ENCODE peak calls at places on chromosomes 4 and X, in nine cellular contexts. P is A673; L is heart right ventricle; G is cardiac muscle cell; Z is lower lobe of right lung; Q is CD4-positive, CD25-positive, alpha-beta regulatory T cell; U is HepG2; I is gastrocnemius medialis; Y is right cardiac atrium. K is an unnamed sample.

GRCh38 chr4:98094118-98094517 is 49.2 kb downstream of the STPG2 start:
- DNase-seq in Y (no peak), P (no peak), L (no peak), I (no peak), U (no peak), Q (no peak), Z (no peak), G (no peak), K (no peak)

GRCh38 chr4:85177092-85177491 is 210.6 kb upstream of the WDFY3 start:
- DNase-seq in I (no peak), G (no peak), U (no peak), Y (no peak), P (no peak), Q (no peak), L (no peak), Z (no peak), K (no peak)

GRCh38 chrX:14351889-14352288 is 177.4 kb upstream of the GLRA2 start:
- DNase-seq in I (no peak), U (no peak), P (peak; percentile 92), Y (no peak), Z (no peak), L (no peak), G (no peak), Q (no peak), K (no peak)

GRCh38 chr4:140098481-140099132 is 55.4 kb downstream of the MAML3 start:
- DNase-seq in G (no peak), Z (no peak), Q (no peak), I (no peak), Y (no peak), P (peak; percentile 40), L (peak; percentile 38), U (no peak), K (no peak)

GRCh38 chrX:150254909-150255308 is 108.2 kb upstream of the MAMLD1 start:
- DNase-seq in U (no peak), Z (no peak), Y (no peak), G (no peak), L (no peak), I (no peak), P (no peak), Q (no peak), K (no peak)

GRCh38 chr4:123380728-123381716 is 15.6 kb upstream of the SPRY1 start:
- DNase-seq in Y (no peak), U (no peak), P (no peak), Z (no peak), G (no peak), Q (no peak), L (no peak), I (no peak), K (no peak)

GRCh38 chr4:113292371-113293042 is 243.1 kb downstream of the ANK2 start:
- DNase-seq in P (no peak), U (no peak), I (no peak), Y (peak; percentile 61), G (peak; percentile 8), Q (no peak), Z (no peak), L (peak; percentile 53), K (no peak)

GRCh38 chr4:151117371-151117962 is 18.0 kb downstream of the RPS3A start:
- DNase-seq in G (peak; percentile 80), Y (peak; percentile 36), Z (no peak), I (no peak), Q (peak; percentile 77), L (peak; percentile 68), U (peak; percentile 78), P (peak; percentile 81), K (peak; percentile 66)

GRCh38 chr4:180999217-180999616 is 1244.0 kb upstream of the TENM3 start:
- DNase-seq in Z (no peak), L (no peak), U (no peak), Q (no peak), G (no peak), I (no peak), P (peak; percentile 41), Y (no peak), K (no peak)

GRCh38 chrX:130296743-130297142 is 28.0 kb upstream of the ZNF280C start:
- DNase-seq in Q (no peak), U (no peak), L (no peak), I (no peak), G (no peak), Y (no peak), Z (no peak), P (peak; percentile 56), K (no peak)

GRCh38 chr4:144666539-144667175 is 20.7 kb downstream of the HHIP start:
- DNase-seq in Y (no peak), Q (no peak), Z (no peak), P (no peak), L (no peak), U (no peak), G (no peak), I (no peak), K (no peak)

GRCh38 chr4:26110493-26110892 is 196.5 kb downstream of the SMIM20 start:
- DNase-seq in Q (no peak), U (no peak), Z (no peak), P (no peak), G (no peak), Y (no peak), I (no peak), L (no peak), K (peak; percentile 19)

GRCh38 chr4:131499139-131499873 is 1649.8 kb upstream of the PCDH10 start:
- DNase-seq in P (no peak), I (no peak), L (no peak), U (no peak), Z (no peak), Q (no peak), Y (no peak), G (no peak), K (no peak)

GRCh38 chrX:40733691-40734090 is 1.7 kb downstream of the MED14 start:
- DNase-seq in U (no peak), Z (no peak), P (no peak), G (no peak), I (no peak), Y (no peak), Q (no peak), L (no peak), K (no peak)

GRCh38 chr4:57676394-57676793 is 566.2 kb upstream of the IGFBP7 start:
- DNase-seq in Z (no peak), Y (no peak), G (no peak), P (no peak), I (no peak), U (no peak), L (no peak), Q (no peak), K (no peak)

GRCh38 chrX:80808160-80808735 is 1.4 kb downstream of the BRWD3 start:
- DNase-seq in Q (peak; percentile 83), P (peak; percentile 74), Y (peak; percentile 67), G (peak; percentile 68), L (peak; percentile 79), I (peak; percentile 69), Z (peak; percentile 79), U (peak; percentile 61), K (peak; percentile 83)

GRCh38 chrX:118974908-118975671 is 672 bp downstream of the LONRF3 start:
- DNase-seq in Z (peak; percentile 68), P (peak; percentile 31), U (peak; percentile 27), Y (peak; percentile 32), G (peak; percentile 22), I (no peak), L (no peak), Q (peak; percentile 69), K (peak; percentile 66)

GRCh38 chr4:177907736-177908424 is 465.6 kb upstream of the AGA start:
- DNase-seq in L (no peak), Y (no peak), Z (no peak), Q (no peak), P (no peak), U (no peak), G (peak; percentile 63), I (no peak), K (no peak)
- H3K4me3 ChIP-seq in L (peak overlapping the region; percentile 0), Y (peak overlapping the region; percentile 35), Z (no peak overlapping the region), Q (no peak overlapping the region), P (no peak overlapping the region), U (no peak overlapping the region), G (peak overlapping the region; percentile 26), I (no peak overlapping the region), K (no peak overlapping the region)

GRCh38 chr4:158777423-158777822 is 8.6 kb downstream of the FNIP2 start:
- DNase-seq in U (peak; percentile 45), Q (no peak), G (no peak), Z (no peak), I (no peak), Y (no peak), P (no peak), L (no peak), K (peak; percentile 24)
- H3K4me1 ChIP-seq in U (peaks cover 85% of the 10 kb centered on the region), Q (peaks cover 12% of the 10 kb centered on the region), G (peaks cover 53% of the 10 kb centered on the region), Z (peaks cover 53% of the 10 kb centered on the region), I (peaks cover 79% of the 10 kb centered on the region), Y (peaks cover 14% of the 10 kb centered on the region), P (peaks cover 6% of the 10 kb centered on the region), L (peaks cover 8% of the 10 kb centered on the region), K (peaks cover 53% of the 10 kb centered on the region)

GRCh38 chr4:186134254-186134653 is 29.8 kb downstream of the FAM149A start:
- DNase-seq in Y (no peak), Q (peak; percentile 20), I (no peak), U (no peak), G (no peak), L (no peak), P (no peak), Z (no peak), K (no peak)

GRCh38 chr4:186131935-186132334 is 27.4 kb downstream of the FAM149A start:
- DNase-seq in I (no peak), Q (no peak), Z (no peak), Y (no peak), U (no peak), P (no peak), L (no peak), G (no peak), K (no peak)

GRCh38 chr4:186128842-186129241 is 24.3 kb downstream of the FAM149A start:
- DNase-seq in I (no peak), Q (no peak), P (no peak), L (no peak), G (no peak), Y (no peak), Z (no peak), U (no peak), K (no peak)

GRCh38 chr4:186137193-186137792 is 32.8 kb downstream of the FAM149A start:
- DNase-seq in I (no peak), Q (peak; percentile 15), U (no peak), Y (no peak), L (no peak), G (peak; percentile 33), P (peak; percentile 38), Z (no peak), K (no peak)

DNA sequence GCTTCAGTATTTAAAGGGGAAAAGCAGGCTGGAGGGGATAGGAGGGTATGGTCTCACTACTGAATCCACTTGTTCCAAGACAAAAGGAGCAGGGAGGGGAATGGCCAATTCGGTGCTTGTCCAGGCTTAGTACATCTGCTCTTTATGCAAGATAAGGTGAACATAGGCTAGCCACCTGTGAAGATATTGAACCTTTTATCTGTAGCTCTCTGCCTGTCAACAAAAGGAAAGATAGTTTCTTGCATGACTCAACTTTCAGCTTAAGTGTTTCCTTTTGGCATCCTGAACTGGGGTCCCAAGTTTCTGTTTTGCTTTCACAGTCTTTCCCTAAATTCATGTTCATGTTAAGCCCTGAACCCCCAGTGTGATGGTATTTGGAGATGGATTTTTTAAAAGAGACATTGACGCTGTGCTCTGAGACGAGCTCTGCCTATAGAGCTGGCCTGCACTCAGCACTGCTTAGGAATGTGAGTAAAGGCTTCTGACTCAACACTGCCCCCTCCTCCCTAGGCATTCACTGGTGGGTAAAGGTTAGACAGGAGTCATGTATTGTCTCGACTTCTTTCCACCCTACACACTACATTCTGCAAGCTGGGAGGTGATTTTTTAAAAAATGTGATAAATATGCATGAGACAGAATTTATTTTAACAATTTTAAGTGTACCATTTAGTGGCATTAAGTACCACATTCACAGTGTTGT is 28.2 kb downstream of the FAM149A start:
- DNase-seq in Z (no peak), U (no peak), L (no peak), G (peak; percentile 76), Y (no peak), I (no peak), P (peak; percentile 31), Q (no peak), K (no peak)
- H3K4me3 ChIP-seq in Z (no peak overlapping the region), U (no peak overlapping the region), L (no peak overlapping the region), G (no peak overlapping the region), Y (no peak overlapping the region), I (no peak overlapping the region), P (no peak overlapping the region), Q (no peak overlapping the region), K (no peak overlapping the region)

GRCh38 chrX:107738768-107739167 is 36.8 kb downstream of the TSC22D3 start:
- DNase-seq in G (no peak), Z (no peak), Q (no peak), U (no peak), I (no peak), L (no peak), P (no peak), Y (no peak), K (no peak)
- H3K4me1 ChIP-seq in G (peaks cover 41% of the 10 kb centered on the region), Z (peaks cover 26% of the 10 kb centered on the region), Q (peaks cover 27% of the 10 kb centered on the region), U (peaks cover 50% of the 10 kb centered on the region), I (peaks cover 70% of the 10 kb centered on the region), L (peaks cover 16% of the 10 kb centered on the region), P (peaks cover 30% of the 10 kb centered on the region), Y (peaks cover 46% of the 10 kb centered on the region), K (peaks cover 99% of the 10 kb centered on the region)

K was measured in body of pancreas.